ENCODE peak calls at places on chromosomes 2 and 18, in six cellular contexts. One of them, this sample, is unnamed.

GRCh38 chr2:154291511-154291910 is 407.0 kb upstream of the KCNJ3 start:
- DNase-seq in fibroblast of the aortic adventitia: no peak
- DNase-seq in AG04450: no peak
- DNase-seq in upper lobe of right lung: no peak
- DNase-seq in dorsolateral prefrontal cortex: no peak
- DNase-seq in retinal pigment epithelial cell: no peak
- DNase-seq in this sample: no peak

GRCh38 chr2:30149513-30149912 is 2.7 kb downstream of the YPEL5 start:
- DNase-seq in upper lobe of right lung: no peak
- DNase-seq in fibroblast of the aortic adventitia: no peak
- DNase-seq in AG04450: no peak
- DNase-seq in dorsolateral prefrontal cortex: no peak
- DNase-seq in retinal pigment epithelial cell: no peak
- DNase-seq in this sample: no peak

GRCh38 chr2:21118302-21118920 is 5.4 kb upstream of the TDRD15 start:
- DNase-seq in fibroblast of the aortic adventitia: peak
- DNase-seq in AG04450: no peak
- DNase-seq in upper lobe of right lung: no peak
- DNase-seq in retinal pigment epithelial cell: no peak
- DNase-seq in dorsolateral prefrontal cortex: no peak
- DNase-seq in this sample: peak

GRCh38 chr2:176178807-176179271 is 9.6 kb upstream of the HOXD1 start:
- DNase-seq in upper lobe of right lung: no peak
- DNase-seq in dorsolateral prefrontal cortex: no peak
- DNase-seq in fibroblast of the aortic adventitia: no peak
- DNase-seq in AG04450: no peak
- DNase-seq in retinal pigment epithelial cell: no peak
- DNase-seq in this sample: no peak

GRCh38 chr2:186946896-186947467 is 98.0 kb upstream of the ZSWIM2 start:
- DNase-seq in fibroblast of the aortic adventitia: no peak
- DNase-seq in upper lobe of right lung: no peak
- DNase-seq in dorsolateral prefrontal cortex: no peak
- DNase-seq in retinal pigment epithelial cell: no peak
- DNase-seq in AG04450: no peak
- DNase-seq in this sample: no peak

GRCh38 chr2:202327887-202328286 is 48.2 kb upstream of the BMPR2 start:
- DNase-seq in upper lobe of right lung: no peak
- DNase-seq in retinal pigment epithelial cell: no peak
- DNase-seq in dorsolateral prefrontal cortex: no peak
- DNase-seq in fibroblast of the aortic adventitia: peak
- DNase-seq in AG04450: no peak
- DNase-seq in this sample: no peak

GRCh38 chr18:213977-214376 is 53.9 kb downstream of the THOC1 start:
- DNase-seq in retinal pigment epithelial cell: no peak
- DNase-seq in AG04450: no peak
- DNase-seq in fibroblast of the aortic adventitia: no peak
- DNase-seq in upper lobe of right lung: no peak
- DNase-seq in dorsolateral prefrontal cortex: no peak
- DNase-seq in this sample: no peak

GRCh38 chr2:16223481-16224177 is 283.3 kb downstream of the MYCN start:
- DNase-seq in upper lobe of right lung: no peak
- DNase-seq in dorsolateral prefrontal cortex: no peak
- DNase-seq in AG04450: no peak
- DNase-seq in retinal pigment epithelial cell: no peak
- DNase-seq in fibroblast of the aortic adventitia: no peak
- DNase-seq in this sample: no peak

GRCh38 chr2:31531101-31531500 is 49.6 kb downstream of the SRD5A2 start:
- DNase-seq in dorsolateral prefrontal cortex: no peak
- DNase-seq in retinal pigment epithelial cell: no peak
- DNase-seq in AG04450: no peak
- DNase-seq in upper lobe of right lung: no peak
- DNase-seq in fibroblast of the aortic adventitia: no peak
- DNase-seq in this sample: no peak

GRCh38 chr2:11065833-11066232 is 89.4 kb upstream of the SLC66A3 start:
- DNase-seq in upper lobe of right lung: no peak
- DNase-seq in retinal pigment epithelial cell: no peak
- DNase-seq in fibroblast of the aortic adventitia: no peak
- DNase-seq in AG04450: no peak
- DNase-seq in dorsolateral prefrontal cortex: no peak
- DNase-seq in this sample: no peak

GRCh38 chr2:71830497-71831207 is 317.0 kb downstream of the CYP26B1 start:
- DNase-seq in dorsolateral prefrontal cortex: no peak
- DNase-seq in upper lobe of right lung: no peak
- DNase-seq in AG04450: no peak
- DNase-seq in fibroblast of the aortic adventitia: no peak
- DNase-seq in retinal pigment epithelial cell: no peak
- DNase-seq in this sample: peak

GRCh38 chr2:187037310-187037709 is 188.3 kb upstream of the ZSWIM2 start:
- DNase-seq in dorsolateral prefrontal cortex: no peak
- DNase-seq in upper lobe of right lung: no peak
- DNase-seq in AG04450: no peak
- DNase-seq in fibroblast of the aortic adventitia: no peak
- DNase-seq in retinal pigment epithelial cell: no peak
- DNase-seq in this sample: no peak

GRCh38 chr2:232645061-232645460 is 11.7 kb downstream of the EFHD1 start:
- DNase-seq in fibroblast of the aortic adventitia: no peak
- DNase-seq in retinal pigment epithelial cell: no peak
- DNase-seq in upper lobe of right lung: no peak
- DNase-seq in AG04450: no peak
- DNase-seq in dorsolateral prefrontal cortex: no peak
- DNase-seq in this sample: no peak

GRCh38 chr18:63949068-63949737 is at the start of gene HMSD:
- DNase-seq in fibroblast of the aortic adventitia: peak
- DNase-seq in retinal pigment epithelial cell: no peak
- DNase-seq in upper lobe of right lung: peak
- DNase-seq in dorsolateral prefrontal cortex: peak
- DNase-seq in AG04450: no peak
- DNase-seq in this sample: peak

GRCh38 chr2:237154050-237154638 is 68.5 kb downstream of the COPS8 start:
- DNase-seq in retinal pigment epithelial cell: no peak
- DNase-seq in upper lobe of right lung: no peak
- DNase-seq in dorsolateral prefrontal cortex: no peak
- DNase-seq in AG04450: peak
- DNase-seq in fibroblast of the aortic adventitia: peak
- DNase-seq in this sample: peak

GRCh38 chr2:143263045-143263625 is 133.9 kb downstream of the ARHGAP15 start:
- DNase-seq in dorsolateral prefrontal cortex: no peak
- DNase-seq in retinal pigment epithelial cell: no peak
- DNase-seq in upper lobe of right lung: no peak
- DNase-seq in fibroblast of the aortic adventitia: no peak
- DNase-seq in AG04450: no peak
- DNase-seq in this sample: peak

GRCh38 chr2:203580846-203581245 is 45.7 kb upstream of the RAPH1 start:
- DNase-seq in upper lobe of right lung: no peak
- DNase-seq in retinal pigment epithelial cell: peak
- DNase-seq in dorsolateral prefrontal cortex: peak
- DNase-seq in fibroblast of the aortic adventitia: no peak
- DNase-seq in AG04450: no peak
- DNase-seq in this sample: no peak

GRCh38 chr2:28224648-28225471 is 167.8 kb upstream of the FOSL2 start:
- DNase-seq in retinal pigment epithelial cell: peak
- DNase-seq in upper lobe of right lung: no peak
- DNase-seq in AG04450: peak
- DNase-seq in dorsolateral prefrontal cortex: peak
- DNase-seq in fibroblast of the aortic adventitia: peak
- DNase-seq in this sample: peak

GRCh38 chr2:223538920-223539440 is 63.2 kb downstream of the SCG2 start:
- DNase-seq in dorsolateral prefrontal cortex: no peak
- DNase-seq in AG04450: no peak
- DNase-seq in fibroblast of the aortic adventitia: peak
- DNase-seq in retinal pigment epithelial cell: no peak
- DNase-seq in upper lobe of right lung: no peak
- DNase-seq in this sample: no peak

GRCh38 chr2:149040451-149040850 is 2.0 kb downstream of the LYPD6B start:
- DNase-seq in retinal pigment epithelial cell: no peak
- DNase-seq in dorsolateral prefrontal cortex: no peak
- DNase-seq in upper lobe of right lung: no peak
- DNase-seq in fibroblast of the aortic adventitia: no peak
- DNase-seq in AG04450: no peak
- DNase-seq in this sample: peak

GRCh38 chr2:201854221-201854801 is 48.0 kb downstream of the CDK15 start:
- DNase-seq in AG04450: peak
- DNase-seq in dorsolateral prefrontal cortex: no peak
- DNase-seq in fibroblast of the aortic adventitia: peak
- DNase-seq in upper lobe of right lung: no peak
- DNase-seq in retinal pigment epithelial cell: peak
- DNase-seq in this sample: peak

GRCh38 chr2:70995227-70995729 is 605 bp upstream of the TEX261 start:
- DNase-seq in dorsolateral prefrontal cortex: no peak
- DNase-seq in upper lobe of right lung: peak
- DNase-seq in retinal pigment epithelial cell: no peak
- DNase-seq in fibroblast of the aortic adventitia: peak
- DNase-seq in AG04450: no peak
- DNase-seq in this sample: peak

GRCh38 chr2:129673881-129674513 is 305.5 kb upstream of the RAB6C start:
- DNase-seq in upper lobe of right lung: no peak
- DNase-seq in fibroblast of the aortic adventitia: no peak
- DNase-seq in dorsolateral prefrontal cortex: no peak
- DNase-seq in AG04450: no peak
- DNase-seq in retinal pigment epithelial cell: no peak
- DNase-seq in this sample: no peak

GRCh38 chr18:1527805-1528204 is 623.1 kb downstream of the ADCYAP1 start:
- DNase-seq in dorsolateral prefrontal cortex: no peak
- DNase-seq in AG04450: no peak
- DNase-seq in fibroblast of the aortic adventitia: no peak
- DNase-seq in retinal pigment epithelial cell: no peak
- DNase-seq in upper lobe of right lung: no peak
- DNase-seq in this sample: no peak

GRCh38 chr18:48544661-48545415 is 6.0 kb downstream of the CTIF start:
- DNase-seq in upper lobe of right lung: no peak
- DNase-seq in fibroblast of the aortic adventitia: no peak
- DNase-seq in retinal pigment epithelial cell: no peak
- DNase-seq in AG04450: no peak
- DNase-seq in dorsolateral prefrontal cortex: no peak
- DNase-seq in this sample: no peak

GRCh38 chr2:108633379-108633778 is 85.9 kb upstream of the RANBP2 start:
- DNase-seq in fibroblast of the aortic adventitia: no peak
- DNase-seq in AG04450: no peak
- DNase-seq in retinal pigment epithelial cell: no peak
- DNase-seq in dorsolateral prefrontal cortex: no peak
- DNase-seq in upper lobe of right lung: no peak
- DNase-seq in this sample: no peak

DNA sequence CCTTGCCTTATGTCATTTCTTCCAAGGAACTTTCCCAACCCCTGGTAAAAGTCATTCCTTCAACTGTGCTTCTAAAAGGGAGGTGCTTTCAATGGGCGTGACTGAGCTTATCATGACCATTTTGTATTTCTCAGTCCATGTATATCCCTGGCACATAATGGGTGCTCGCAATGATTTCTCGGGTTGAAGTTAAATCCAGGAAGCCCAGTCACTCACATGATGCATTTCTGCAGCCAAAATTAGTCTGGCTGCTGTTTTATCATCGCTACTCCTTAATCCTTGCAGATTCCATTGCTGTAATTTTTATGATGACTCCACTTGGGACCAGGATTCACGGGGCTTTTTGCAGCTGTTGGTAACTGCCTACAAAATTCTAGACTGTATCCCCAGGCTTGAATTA is 25.9 kb upstream of the RFX8 start:
- DNase-seq in dorsolateral prefrontal cortex: no peak
- DNase-seq in fibroblast of the aortic adventitia: peak
- DNase-seq in upper lobe of right lung: no peak
- DNase-seq in AG04450: no peak
- DNase-seq in retinal pigment epithelial cell: peak
- DNase-seq in this sample: peak
- H3K4me3 ChIP-seq in dorsolateral prefrontal cortex: no peak
- H3K4me3 ChIP-seq in fibroblast of the aortic adventitia: peak
- H3K4me3 ChIP-seq in upper lobe of right lung: no peak
- H3K4me3 ChIP-seq in AG04450: no peak
- H3K4me3 ChIP-seq in retinal pigment epithelial cell: no peak
- H3K4me3 ChIP-seq in this sample: no peak

DNA sequence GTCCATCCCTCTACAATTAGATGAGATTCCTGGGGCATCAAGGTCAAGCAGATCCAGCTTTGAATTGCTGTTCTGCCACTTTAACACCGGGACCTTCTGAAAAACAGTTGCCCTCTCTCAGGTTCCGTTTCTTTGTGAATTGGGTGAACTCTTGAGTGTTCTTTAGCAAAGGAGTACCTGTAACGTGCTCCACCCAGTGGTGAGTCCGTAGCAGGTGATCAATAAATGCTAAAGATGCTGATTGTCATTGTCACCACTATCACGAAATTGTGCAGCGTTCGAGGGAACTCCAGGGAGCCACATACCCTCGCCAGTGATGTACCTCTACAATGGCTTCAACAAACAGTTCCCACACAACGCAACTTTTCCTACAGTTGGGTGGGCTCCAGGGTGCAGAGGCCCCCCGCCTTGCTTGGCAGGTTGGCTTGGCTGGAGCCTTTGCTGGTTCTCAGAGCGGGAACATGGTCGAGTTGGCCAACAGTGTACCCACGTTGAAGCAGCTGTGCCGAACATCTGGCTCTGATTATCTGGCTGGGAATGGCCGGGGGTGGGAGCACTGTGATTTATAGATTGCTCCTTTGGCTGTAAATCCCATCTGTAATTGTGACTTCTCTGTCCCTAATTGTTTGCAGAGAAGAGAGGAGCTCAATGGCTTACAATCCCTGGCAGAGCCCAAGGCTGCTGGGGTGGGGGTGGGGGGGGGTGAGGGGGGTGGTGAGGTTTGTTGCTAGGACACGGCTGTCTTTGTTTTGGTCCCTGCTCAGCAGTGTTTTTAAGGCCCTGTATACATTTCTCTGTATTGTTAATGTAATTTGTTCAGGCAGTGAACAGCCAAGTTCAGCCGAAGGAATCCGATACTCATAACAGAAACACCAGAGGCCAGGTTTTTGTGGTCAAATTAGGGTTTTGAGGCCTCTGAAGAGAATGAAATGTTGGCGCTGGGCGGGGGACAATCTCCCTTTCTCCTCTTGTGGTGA is 82.2 kb downstream of the TCF7L1 start:
- DNase-seq in AG04450: peak
- DNase-seq in upper lobe of right lung: no peak
- DNase-seq in fibroblast of the aortic adventitia: peak
- DNase-seq in dorsolateral prefrontal cortex: no peak
- DNase-seq in retinal pigment epithelial cell: peak
- DNase-seq in this sample: peak
- TF ChIP-seq CTCF in AG04450: no peak
- TF ChIP-seq CTCF in upper lobe of right lung: no peak
- TF ChIP-seq CTCF in fibroblast of the aortic adventitia: no peak
- TF ChIP-seq CTCF in dorsolateral prefrontal cortex: no peak
- TF ChIP-seq CTCF in retinal pigment epithelial cell: no peak
- TF ChIP-seq CTCF in this sample: no peak

DNA sequence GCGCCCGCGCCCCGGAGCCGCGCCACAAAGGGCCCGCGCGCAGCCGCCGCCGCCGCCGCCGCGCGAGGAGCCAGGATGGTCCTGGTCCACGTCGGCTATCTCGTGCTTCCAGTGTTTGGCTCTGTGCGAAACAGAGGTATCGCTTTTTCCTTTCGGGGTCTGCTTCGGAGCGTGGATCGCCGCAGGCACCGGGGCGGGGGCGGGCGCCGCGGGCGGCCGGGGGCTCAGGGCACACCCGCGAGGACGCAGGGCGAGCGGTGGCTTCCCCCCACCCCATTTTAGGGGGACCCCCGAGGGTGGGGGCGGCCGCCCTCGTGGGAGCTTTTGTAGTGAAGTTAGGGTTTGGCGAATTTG is 230.0 kb downstream of the HAUS1 start:
- DNase-seq in dorsolateral prefrontal cortex: no peak
- DNase-seq in upper lobe of right lung: peak
- DNase-seq in retinal pigment epithelial cell: no peak
- DNase-seq in AG04450: no peak
- DNase-seq in fibroblast of the aortic adventitia: no peak
- DNase-seq in this sample: no peak
- H3K4me3 ChIP-seq in dorsolateral prefrontal cortex: peak
- H3K4me3 ChIP-seq in upper lobe of right lung: peak
- H3K4me3 ChIP-seq in retinal pigment epithelial cell: peak
- H3K4me3 ChIP-seq in AG04450: peak
- H3K4me3 ChIP-seq in fibroblast of the aortic adventitia: peak
- H3K4me3 ChIP-seq in this sample: peak

GRCh38 chr18:57906852-57907251 is 103.7 kb upstream of the ATP8B1 start:
- DNase-seq in AG04450: no peak
- DNase-seq in upper lobe of right lung: no peak
- DNase-seq in fibroblast of the aortic adventitia: no peak
- DNase-seq in dorsolateral prefrontal cortex: no peak
- DNase-seq in retinal pigment epithelial cell: no peak
- DNase-seq in this sample: no peak
- TF ChIP-seq CTCF in AG04450: peak
- TF ChIP-seq CTCF in upper lobe of right lung: no peak
- TF ChIP-seq CTCF in fibroblast of the aortic adventitia: no peak
- TF ChIP-seq CTCF in dorsolateral prefrontal cortex: peak
- TF ChIP-seq CTCF in retinal pigment epithelial cell: no peak
- TF ChIP-seq CTCF in this sample: peak

This sample was measured in fibroblast of mammary gland.